ENCODE peak calls at places on chromosomes 2 and 18, in six cellular contexts. U is lung, V is OCI-LY7, Z is body of pancreas, H is right atrium auricular region, E is AG09309. B is an unnamed sample.

GRCh38 chr2:10225291-10226031 is 77.2 kb upstream of the HPCAL1 start:
- DNase-seq in U (no peak), V (no peak), Z (no peak), H (no peak), E (no peak), B (no peak)

GRCh38 chr18:79825913-79826312 is 28.2 kb downstream of the KCNG2 start:
- DNase-seq in U (no peak), V (no peak), Z (no peak), H (no peak), E (no peak), B (no peak)

GRCh38 chr2:135985826-135986393 is 484 bp upstream of the DARS1 start:
- DNase-seq in U (no peak), V (peak), Z (no peak), H (no peak), E (no peak), B (no peak)

GRCh38 chr18:74083071-74083954 is 64.3 kb downstream of the FBXO15 start:
- DNase-seq in U (no peak), V (no peak), Z (no peak), H (no peak), E (no peak), B (no peak)

GRCh38 chr2:101400516-101401315 is 13.4 kb upstream of the CREG2 start:
- DNase-seq in U (no peak), V (no peak), Z (no peak), H (no peak), E (no peak), B (no peak)

GRCh38 chr2:222745836-222746559 is 74.5 kb downstream of the MOGAT1 start:
- DNase-seq in U (no peak), V (no peak), Z (no peak), H (no peak), E (no peak), B (no peak)

GRCh38 chr18:10139783-10140410 is 226.1 kb downstream of the VAPA start:
- DNase-seq in U (no peak), V (no peak), Z (no peak), H (no peak), E (no peak), B (no peak)

GRCh38 chr18:73646772-73647171 is 500.9 kb downstream of the FBXO15 start:
- DNase-seq in U (no peak), V (no peak), Z (no peak), H (no peak), E (peak), B (peak)

GRCh38 chr18:25334588-25334987 is 17.4 kb downstream of the ZNF521 start:
- DNase-seq in U (no peak), V (no peak), Z (no peak), H (no peak), E (no peak), B (no peak)

GRCh38 chr18:49802623-49803022 is 10.7 kb downstream of the ACAA2 start:
- DNase-seq in U (no peak), V (no peak), Z (peak), H (no peak), E (no peak), B (no peak)

GRCh38 chr2:217834057-217834620 is 168.7 kb downstream of the TNS1 start:
- DNase-seq in U (no peak), V (no peak), Z (no peak), H (peak), E (no peak), B (no peak)

GRCh38 chr2:28395334-28396061 is 2.8 kb downstream of the FOSL2 start:
- DNase-seq in U (peak), V (no peak), Z (peak), H (peak), E (no peak), B (no peak)

GRCh38 chr18:45874501-45875184 is 49.2 kb downstream of the SIGLEC15 start:
- DNase-seq in U (no peak), V (peak), Z (no peak), H (no peak), E (no peak), B (no peak)

GRCh38 chr18:31646332-31646822 is 38.0 kb downstream of the B4GALT6 start:
- DNase-seq in U (no peak), V (no peak), Z (no peak), H (no peak), E (no peak), B (no peak)

GRCh38 chr2:118855451-118856279 is 8.2 kb upstream of the EN1 start:
- DNase-seq in U (peak), V (peak), Z (peak), H (peak), E (peak), B (no peak)

GRCh38 chr2:29528891-29529520 is 392.4 kb downstream of the ALK start:
- DNase-seq in U (peak), V (no peak), Z (peak), H (no peak), E (peak), B (no peak)

GRCh38 chr2:15779381-15780041 is 160.8 kb upstream of the MYCN start:
- DNase-seq in U (no peak), V (no peak), Z (no peak), H (no peak), E (no peak), B (no peak)

GRCh38 chr2:84701880-84702279 is 179.0 kb downstream of the TRABD2A start:
- DNase-seq in U (no peak), V (no peak), Z (no peak), H (no peak), E (peak), B (peak)

GRCh38 chr18:23627325-23627724 is 35.4 kb downstream of the ANKRD29 start:
- DNase-seq in U (peak), V (no peak), Z (no peak), H (no peak), E (peak), B (peak)

GRCh38 chr2:234823877-234824376 is 127.9 kb upstream of the SH3BP4 start:
- DNase-seq in U (peak), V (no peak), Z (peak), H (peak), E (peak), B (peak)

GRCh38 chr2:235668782-235669181 is 174.9 kb downstream of the AGAP1 start:
- DNase-seq in U (no peak), V (no peak), Z (no peak), H (no peak), E (no peak), B (no peak)

GRCh38 chr2:86079981-86080911 is 25.4 kb downstream of the POLR1A start:
- DNase-seq in U (peak), V (peak), Z (peak), H (peak), E (no peak), B (no peak)

GRCh38 chr2:1544478-1545069 is 131.3 kb downstream of the TPO start:
- DNase-seq in U (no peak), V (no peak), Z (no peak), H (no peak), E (no peak), B (peak)

GRCh38 chr2:71694501-71695234 is 241.3 kb downstream of the DYSF start:
- DNase-seq in U (no peak), V (no peak), Z (no peak), H (no peak), E (no peak), B (no peak)

GRCh38 chr2:19871836-19872235 is 29.9 kb downstream of the TTC32 start:
- DNase-seq in U (no peak), V (no peak), Z (no peak), H (no peak), E (no peak), B (no peak)

GRCh38 chr2:46328316-46328715 is 31.1 kb downstream of the EPAS1 start:
- DNase-seq in U (no peak), V (no peak), Z (no peak), H (no peak), E (no peak), B (no peak)

GRCh38 chr2:46326231-46326980 is 29.2 kb downstream of the EPAS1 start:
- DNase-seq in U (peak), V (no peak), Z (peak), H (no peak), E (no peak), B (no peak)

GRCh38 chr2:46329340-46329739 is 32.1 kb downstream of the EPAS1 start:
- DNase-seq in U (no peak), V (no peak), Z (no peak), H (no peak), E (no peak), B (no peak)

GRCh38 chr2:46325178-46325928 is 28.1 kb downstream of the EPAS1 start:
- DNase-seq in U (no peak), V (no peak), Z (no peak), H (no peak), E (no peak), B (no peak)

GRCh38 chr2:46327627-46328026 is 30.4 kb downstream of the EPAS1 start:
- DNase-seq in U (no peak), V (no peak), Z (no peak), H (no peak), E (no peak), B (no peak)
- TF ChIP-seq CTCF in U (no peak), V (peak), Z (no peak), H (no peak), E (peak), B (peak)

DNA sequence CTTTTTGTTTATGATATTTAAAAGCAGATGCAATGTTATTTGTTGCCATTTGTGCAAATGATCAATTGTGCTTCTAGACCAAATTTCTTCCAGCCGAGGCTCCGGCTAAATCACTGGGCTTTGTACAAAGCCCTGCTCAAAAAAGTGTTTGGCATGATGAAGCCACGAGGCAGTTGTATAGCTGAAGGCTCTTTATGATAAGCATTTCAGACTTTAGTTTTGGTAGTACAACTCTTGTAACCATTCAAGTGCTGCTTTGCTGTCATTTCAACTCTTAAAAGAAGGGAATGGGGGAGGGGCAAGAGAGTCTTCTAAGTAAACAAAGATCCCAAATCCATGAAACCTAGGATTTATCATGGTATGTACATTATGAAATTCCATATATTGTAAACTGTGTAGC is 3.3 kb upstream of the ZNF532 start:
- DNase-seq in U (no peak), V (no peak), Z (no peak), H (no peak), E (no peak), B (no peak)
- H3K4me3 ChIP-seq in U (no peak), V (no peak), Z (no peak), H (no peak), E (no peak), B (no peak)

DNA sequence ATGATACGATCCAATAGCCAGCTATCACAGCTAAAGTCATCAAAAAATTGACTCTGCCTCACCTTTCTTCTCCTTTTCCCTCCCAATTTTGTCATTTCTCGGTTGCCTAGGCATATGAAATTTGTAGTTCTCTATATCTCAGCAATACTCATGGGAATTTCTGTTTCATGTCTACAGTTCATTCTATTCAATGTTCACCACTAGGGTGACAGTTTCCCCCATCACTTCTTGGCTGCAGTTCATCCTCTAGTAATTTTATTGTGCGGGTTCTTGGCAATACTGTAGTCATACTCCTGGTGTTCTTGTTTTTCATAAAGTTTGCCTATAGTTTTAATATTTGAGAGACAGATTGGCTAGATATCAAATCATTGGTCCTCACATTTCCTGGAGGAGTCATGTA is 872.2 kb upstream of the ID2 start:
- DNase-seq in U (no peak), V (peak), Z (no peak), H (no peak), E (no peak), B (no peak)
- TF ChIP-seq CTCF in U (no peak), V (peak), Z (no peak), H (no peak), E (no peak), B (peak)

DNA sequence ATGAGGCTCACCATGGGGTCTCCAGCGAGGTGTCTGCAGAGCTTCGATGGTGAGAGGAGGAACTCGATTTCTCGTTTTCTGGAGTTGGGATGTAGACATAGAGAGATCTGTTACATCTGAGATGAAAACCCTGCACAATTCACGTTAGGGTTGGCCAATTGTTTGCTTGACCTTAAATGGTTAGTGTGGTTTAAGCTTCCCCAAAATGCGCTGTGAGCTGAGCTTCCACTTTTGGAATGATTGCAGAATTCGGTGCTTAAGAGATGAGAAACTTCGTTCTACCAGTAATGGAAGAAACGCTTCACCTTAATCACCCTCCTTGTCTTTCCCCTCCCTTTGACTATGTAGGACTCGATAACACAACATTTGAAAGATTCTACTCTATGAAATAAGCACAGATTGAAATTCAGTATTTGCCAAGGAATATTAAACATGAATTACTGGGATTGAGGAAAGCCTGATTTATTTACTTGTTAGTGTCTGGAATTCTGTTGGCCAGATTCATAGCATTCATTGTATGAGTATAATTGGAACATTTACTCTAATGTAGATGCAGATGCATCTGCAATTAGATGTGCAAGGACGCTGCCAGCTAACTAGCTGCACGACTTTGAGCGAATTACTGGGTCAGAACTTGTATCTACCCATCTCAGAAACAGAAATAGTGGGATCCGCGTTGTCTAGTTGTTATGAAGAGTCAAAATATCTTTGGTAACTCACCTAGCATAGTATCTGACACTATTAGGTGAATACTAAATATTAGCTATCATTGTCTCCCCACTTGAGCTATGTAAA is 1.6 kb upstream of the KLF7 start:
- DNase-seq in U (no peak), V (no peak), Z (no peak), H (no peak), E (no peak), B (no peak)
- H3K4me3 ChIP-seq in U (peak), V (no peak), Z (no peak), H (peak), E (peak), B (peak)

DNA sequence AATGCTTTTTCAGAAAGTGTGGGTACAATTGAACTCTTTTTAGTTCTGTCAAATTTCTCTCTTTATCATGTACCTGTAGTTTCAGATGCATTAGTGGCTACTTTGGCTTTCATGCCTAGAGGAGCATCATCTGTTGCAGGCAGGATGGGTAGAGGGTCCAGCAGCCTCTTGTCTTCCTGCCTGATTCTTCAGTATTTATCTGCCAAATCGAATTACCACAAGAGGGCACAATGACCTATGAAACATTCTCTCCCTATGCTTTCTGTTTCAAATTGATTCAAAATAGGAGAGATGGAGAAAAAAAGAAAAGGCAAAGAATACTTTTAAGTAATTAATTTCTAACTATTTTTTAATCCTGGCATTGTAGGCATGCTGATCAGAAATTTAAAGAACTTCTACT is 477.2 kb downstream of the TRIB2 start:
- DNase-seq in U (no peak), V (peak), Z (no peak), H (no peak), E (no peak), B (no peak)
- TF ChIP-seq CTCF in U (no peak), V (peak), Z (no peak), H (peak), E (peak), B (peak)

DNA sequence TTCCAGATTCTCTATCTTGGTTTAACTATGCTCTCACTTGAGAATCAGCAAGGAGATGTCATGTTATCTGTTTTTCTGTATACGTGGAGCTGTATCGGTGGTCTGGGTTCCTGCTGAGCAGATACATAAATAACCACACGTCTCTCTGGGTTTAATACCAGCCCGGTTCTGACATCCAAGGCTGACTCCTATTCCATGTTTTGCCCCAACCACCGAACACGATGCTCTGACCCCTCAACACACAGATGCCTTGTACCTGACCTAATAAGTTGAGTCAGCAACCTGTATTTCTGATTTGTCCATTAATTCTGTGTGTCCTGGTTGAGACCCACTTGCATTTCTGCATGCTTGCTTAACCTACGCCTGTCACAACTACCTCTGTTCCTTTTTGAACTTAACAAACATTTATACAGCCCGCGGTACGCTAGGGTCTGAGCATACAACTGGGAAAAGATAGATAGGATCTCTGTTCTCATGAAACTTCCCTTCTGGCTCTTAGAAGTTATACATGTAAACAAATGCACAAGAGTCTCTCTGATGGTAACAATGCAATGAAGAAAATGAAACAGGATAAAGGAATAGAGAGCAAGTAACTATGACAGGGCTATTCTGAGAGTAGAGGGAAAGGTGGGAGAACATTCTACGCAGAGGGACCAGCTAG is 480.4 kb downstream of the PARD3B start:
- DNase-seq in U (no peak), V (no peak), Z (no peak), H (no peak), E (no peak), B (no peak)
- H3K4me3 ChIP-seq in U (no peak), V (no peak), Z (no peak), H (no peak), E (no peak), B (no peak)